ENCODE peak calls at places on chromosomes 6 and 20, in seven cellular contexts. Y, T, C, P, N, S and B are unnamed samples.

GRCh38 chr6:126937426-126937825 is 181.0 kb upstream of the RSPO3 start:
- DNase-seq in C (no peak), P (no peak), N (peak; percentile 67), Y (no peak), T (no peak), S (no peak), B (no peak)

GRCh38 chr6:18307006-18307405 is 42.7 kb upstream of the DEK start:
- DNase-seq in T (no peak), S (no peak), P (no peak), C (no peak), N (peak; percentile 46), Y (peak; percentile 86), B (no peak)

GRCh38 chr6:25027221-25027916 is 91.6 kb upstream of the RIPOR2 start:
- DNase-seq in Y (no peak), T (no peak), C (peak; percentile 39), S (no peak), N (no peak), P (no peak), B (no peak)

GRCh38 chr6:166306378-166307081 is 1.7 kb downstream of the PRR18 start:
- DNase-seq in P (no peak), Y (no peak), S (no peak), T (no peak), C (no peak), N (no peak), B (no peak)

GRCh38 chr6:135046912-135047311 is 7.7 kb downstream of the HBS1L start:
- DNase-seq in T (no peak), S (no peak), Y (no peak), N (no peak), P (no peak), C (no peak), B (no peak)

GRCh38 chr6:140809694-140810101 is 1323.0 kb upstream of the GJE1 start:
- DNase-seq in Y (no peak), T (no peak), P (no peak), S (no peak), N (no peak), C (no peak), B (no peak)

GRCh38 chr20:31916724-31917123 is 35.1 kb downstream of the PDRG1 start:
- DNase-seq in C (no peak), P (no peak), Y (no peak), N (no peak), T (no peak), S (no peak), B (no peak)

GRCh38 chr6:159753081-159753872 is 8.6 kb upstream of the ACAT2 start:
- DNase-seq in C (no peak), P (no peak), N (no peak), Y (no peak), S (no peak), T (no peak), B (no peak)

GRCh38 chr20:39117486-39117885 is 155.3 kb downstream of the DHX35 start:
- DNase-seq in Y (peak; percentile 61), C (peak; percentile 26), N (peak; percentile 56), S (peak; percentile 72), T (no peak), P (no peak), B (no peak)

GRCh38 chr20:57835462-57836455 is 125.9 kb upstream of the PMEPA1 start:
- DNase-seq in P (no peak), Y (no peak), S (no peak), N (no peak), C (no peak), T (no peak), B (peak; percentile 80)

GRCh38 chr20:44251284-44251683 is 4.2 kb downstream of the GDAP1L1 start:
- DNase-seq in T (no peak), S (no peak), C (no peak), N (no peak), P (no peak), Y (no peak), B (no peak)

GRCh38 chr20:44245977-44246376 is 1.1 kb upstream of the GDAP1L1 start:
- DNase-seq in S (no peak), P (no peak), T (no peak), C (no peak), Y (no peak), N (no peak), B (no peak)

GRCh38 chr20:44247131-44247571 is at the start of gene GDAP1L1:
- DNase-seq in S (no peak), P (no peak), C (no peak), N (no peak), Y (no peak), T (no peak), B (no peak)

GRCh38 chr20:44248420-44248759 is 1.3 kb downstream of the GDAP1L1 start:
- DNase-seq in C (no peak), P (no peak), N (no peak), T (no peak), Y (no peak), S (no peak), B (no peak)

DNA sequence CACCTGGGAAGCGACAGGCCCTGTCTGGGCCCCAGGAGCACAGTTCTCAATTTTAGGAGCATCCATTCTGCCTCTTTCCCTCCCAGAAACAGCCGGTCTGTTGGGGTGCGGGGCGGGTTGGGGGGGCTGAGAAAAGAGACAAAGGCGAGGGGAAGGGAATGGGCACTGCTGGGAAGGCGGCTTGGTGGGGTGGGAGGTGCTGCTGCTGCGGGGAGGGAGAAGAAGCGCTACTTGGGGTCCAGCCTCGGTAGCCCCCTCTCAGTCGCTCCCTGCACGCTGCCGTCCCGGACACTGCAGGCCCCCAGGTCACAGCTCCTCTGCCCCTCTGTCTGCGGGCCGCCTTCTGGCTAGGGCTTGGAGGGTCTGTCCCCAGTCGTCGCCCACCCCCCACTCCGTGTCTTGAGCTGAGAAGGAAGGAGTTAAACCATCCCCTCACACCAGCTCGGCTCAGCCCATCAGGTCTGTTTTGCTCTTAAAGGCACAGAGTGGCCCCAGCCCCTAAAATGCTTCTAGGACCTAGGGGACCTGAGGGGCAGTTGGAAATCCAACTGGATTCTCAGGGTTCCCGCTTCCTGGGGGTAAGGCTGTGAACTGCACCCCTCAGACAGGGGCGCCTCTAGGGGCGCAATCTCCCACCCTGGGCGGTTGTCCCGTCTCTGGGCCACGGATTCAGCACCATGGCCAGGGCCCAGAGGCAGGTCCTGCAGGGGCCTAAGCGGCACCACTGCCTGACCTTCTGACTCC is 740 bp downstream of the GDAP1L1 start:
- DNase-seq in S (peak; percentile 35), T (no peak), Y (no peak), C (no peak), P (no peak), N (no peak), B (no peak)
- TF ChIP-seq CTCF in S (peak; percentile 19), T (no peak), Y (peak; percentile 55), C (no peak), P (no peak), N (peak; percentile 43), B (peak; percentile 48)

GRCh38 chr6:53290547-53291510 is 57.9 kb downstream of the ELOVL5 start:
- DNase-seq in N (no peak), P (no peak), Y (no peak), C (no peak), T (no peak), S (no peak), B (no peak)
- TF ChIP-seq CTCF in N (peak; percentile 25), P (no peak), Y (peak; percentile 39), C (no peak), T (no peak), S (no peak), B (peak; percentile 25)

DNA sequence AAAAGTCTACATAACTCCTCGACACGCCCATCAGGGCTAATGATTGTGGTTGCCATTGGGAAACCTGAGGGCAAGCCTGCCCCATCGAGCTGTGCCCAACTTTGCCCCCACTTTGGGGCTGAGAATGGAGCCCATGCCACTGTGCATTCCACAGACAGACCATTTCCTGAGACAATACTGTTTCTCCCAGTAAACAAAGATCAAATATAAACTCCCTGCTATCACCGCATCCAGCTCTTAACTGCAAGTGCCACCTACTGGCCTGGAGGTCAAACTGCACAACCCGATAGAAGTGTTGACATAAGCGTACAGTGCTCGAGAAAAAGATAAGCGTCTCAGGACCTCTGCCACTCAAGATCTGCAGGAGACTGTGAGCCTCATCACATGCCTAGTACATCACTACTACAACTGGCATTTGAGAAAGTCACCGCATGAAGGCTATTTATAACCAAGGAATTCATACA is 4.7 kb upstream of the DEFB126 start:
- DNase-seq in C (no peak), Y (no peak), S (peak; percentile 78), T (no peak), P (no peak), N (no peak), B (no peak)
- TF ChIP-seq CTCF in C (no peak), Y (peak; percentile 46), S (peak; percentile 28), T (no peak), P (no peak), N (peak; percentile 50), B (peak; percentile 12)

GRCh38 chr6:32115623-32116022 is 6.5 kb upstream of the TNXB start:
- DNase-seq in N (no peak), C (no peak), S (no peak), Y (no peak), T (no peak), P (no peak), B (no peak)

GRCh38 chr6:32114853-32115252 is 5.7 kb upstream of the TNXB start:
- DNase-seq in S (no peak), C (no peak), Y (peak; percentile 30), T (no peak), P (no peak), N (no peak), B (no peak)

GRCh38 chr6:32111424-32112066 is 2.4 kb upstream of the TNXB start:
- DNase-seq in C (no peak), T (no peak), N (no peak), S (no peak), Y (no peak), P (no peak), B (no peak)

GRCh38 chr6:32112436-32112980 is 3.4 kb upstream of the TNXB start:
- DNase-seq in S (no peak), C (no peak), P (no peak), T (no peak), N (no peak), Y (no peak), B (no peak)

DNA sequence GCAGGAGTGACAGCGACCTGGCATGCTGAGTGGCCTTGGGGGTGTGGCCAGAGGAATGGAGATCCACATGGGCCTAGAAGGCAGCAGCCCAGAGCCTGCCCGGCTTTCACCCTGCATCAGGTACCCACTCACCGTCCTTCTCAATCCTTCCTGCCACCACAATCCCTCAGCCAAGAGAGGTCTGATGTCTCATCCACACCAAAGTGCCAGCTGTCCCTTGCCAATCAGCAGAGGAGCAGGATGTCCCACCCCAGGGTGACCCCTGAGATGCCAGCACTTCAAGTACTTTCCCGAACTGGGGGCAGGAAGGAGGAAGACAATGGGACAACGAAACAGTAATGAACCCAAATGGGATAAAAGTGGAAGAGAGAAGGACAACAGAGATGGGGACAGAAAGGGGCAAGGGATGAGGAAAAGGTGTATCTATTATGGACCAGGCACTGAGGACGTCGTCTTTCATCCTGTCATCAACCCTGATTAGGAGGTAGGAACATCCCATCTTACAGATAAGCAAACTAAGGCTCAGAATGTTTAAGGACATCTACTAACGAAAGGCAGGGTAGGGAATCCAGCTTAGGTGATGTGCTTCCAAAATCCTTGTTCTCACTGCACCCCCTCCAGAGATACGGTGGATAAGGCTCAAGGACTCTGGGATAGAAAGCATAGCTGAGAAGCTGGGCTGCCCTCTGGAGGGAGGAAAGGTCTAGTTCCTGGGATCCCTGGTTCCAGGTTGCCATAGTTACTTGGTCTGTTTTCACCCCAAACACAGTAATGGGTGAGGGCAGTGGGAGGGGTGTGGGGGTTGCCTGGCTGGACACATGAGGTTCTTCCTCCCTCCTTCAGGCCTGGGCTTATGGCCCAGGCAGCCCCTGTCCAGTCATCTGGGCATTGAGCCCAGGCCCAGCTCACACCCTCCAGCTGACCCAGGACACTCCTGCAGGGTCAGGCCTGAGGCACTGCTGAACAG is 4.5 kb upstream of the TNXB start:
- DNase-seq in T (peak; percentile 75), C (peak; percentile 50), S (peak; percentile 73), P (peak; percentile 61), Y (no peak), N (peak; percentile 63), B (peak; percentile 92)
- TF ChIP-seq CTCF in T (no peak), C (no peak), S (no peak), P (no peak), Y (peak; percentile 40), N (peak; percentile 64), B (peak; percentile 58)

GRCh38 chr6:124470803-124471202 is 491.4 kb upstream of the RNF217 start:
- DNase-seq in Y (no peak), P (no peak), T (no peak), S (no peak), C (no peak), N (no peak), B (no peak)
- TF ChIP-seq CTCF in Y (no peak), P (no peak), T (no peak), S (no peak), C (no peak), N (no peak), B (no peak)